ENCODE peak calls at places on chromosomes 3 and 15, in eight cellular contexts. K is tibial nerve, Q is endodermal cell, U is bronchial epithelial cell, R is neural crest cell, T is endothelial cell, G is dorsolateral prefrontal cortex, W is AG09319. A is an unnamed sample.

GRCh38 chr3:172177046-172177445 is 137.7 kb downstream of the FNDC3B start:
- DNase-seq in U (no peak), Q (no peak), W (no peak), T (no peak), G (no peak), K (peak), R (no peak), A (no peak)

GRCh38 chr3:31307131-31307785 is 225.5 kb upstream of the STT3B start:
- DNase-seq in T (no peak), R (no peak), K (no peak), G (no peak), Q (no peak), W (no peak), U (peak), A (no peak)

GRCh38 chr3:39811561-39811960 is 2.2 kb downstream of the MYRIP start:
- DNase-seq in W (no peak), T (no peak), G (no peak), K (no peak), R (no peak), Q (no peak), U (no peak), A (no peak)

GRCh38 chr3:131007256-131007655 is 19.4 kb downstream of the ASTE1 start:
- DNase-seq in G (no peak), U (no peak), T (no peak), R (no peak), Q (no peak), K (no peak), W (no peak), A (no peak)

GRCh38 chr15:42232606-42233005 is 24.5 kb upstream of the VPS39 start:
- DNase-seq in K (no peak), U (no peak), W (no peak), R (no peak), G (no peak), T (no peak), Q (no peak), A (no peak)

GRCh38 chr15:99019558-99020540 is 12.3 kb upstream of the PGPEP1L start:
- DNase-seq in W (peak), U (peak), R (no peak), G (no peak), Q (no peak), K (no peak), T (no peak), A (no peak)

GRCh38 chr3:122692674-122693073 is 12.0 kb downstream of the PARP14 start:
- DNase-seq in Q (no peak), R (no peak), T (no peak), K (no peak), U (no peak), G (no peak), W (no peak), A (no peak)

GRCh38 chr3:72319202-72320095 is 528.8 kb downstream of the SHQ1 start:
- DNase-seq in U (peak), G (no peak), W (no peak), T (no peak), R (no peak), K (no peak), Q (no peak), A (no peak)

GRCh38 chr15:99536422-99537033 is 29.3 kb upstream of the MEF2A start:
- DNase-seq in G (no peak), T (no peak), K (no peak), U (peak), R (no peak), Q (no peak), W (no peak), A (no peak)

GRCh38 chr3:77412591-77412990 is 372.7 kb downstream of the ROBO2 start:
- DNase-seq in K (no peak), G (no peak), Q (no peak), W (peak), T (no peak), U (no peak), R (no peak), A (no peak)

GRCh38 chr15:71962537-71962936 is 152.2 kb downstream of the NR2E3 start:
- DNase-seq in Q (no peak), G (no peak), T (no peak), R (no peak), W (no peak), K (no peak), U (no peak), A (no peak)

GRCh38 chr15:71422530-71423259 is 307.4 kb downstream of the THSD4 start:
- DNase-seq in Q (no peak), G (no peak), W (no peak), U (no peak), K (no peak), T (no peak), R (no peak), A (no peak)

GRCh38 chr3:82643948-82644347 is 882.5 kb upstream of the GBE1 start:
- DNase-seq in G (no peak), U (peak), Q (peak), T (peak), R (no peak), W (no peak), K (no peak), A (no peak)

GRCh38 chr15:31477301-31477700 is 150.7 kb downstream of the KLF13 start:
- DNase-seq in U (no peak), R (no peak), Q (no peak), W (no peak), G (no peak), K (no peak), T (no peak), A (no peak)

GRCh38 chr3:171772427-171773056 is 37.7 kb downstream of the PLD1 start:
- DNase-seq in U (peak), G (no peak), Q (peak), W (no peak), K (peak), T (peak), R (peak), A (no peak)

GRCh38 chr15:31409196-31409595 is 82.6 kb downstream of the KLF13 start:
- DNase-seq in Q (no peak), K (no peak), T (no peak), U (no peak), W (no peak), G (no peak), R (no peak), A (no peak)

GRCh38 chr3:169264711-169265110 is 398.8 kb downstream of the MECOM start:
- DNase-seq in G (no peak), T (no peak), R (no peak), Q (no peak), U (peak), W (no peak), K (no peak), A (no peak)

GRCh38 chr15:42368096-42368495 is 8.8 kb downstream of the CAPN3 start:
- DNase-seq in Q (no peak), T (no peak), W (no peak), R (no peak), K (no peak), G (no peak), U (no peak), A (no peak)

GRCh38 chr3:191139771-191140170 is 59.3 kb upstream of the OSTN start:
- DNase-seq in R (no peak), Q (no peak), G (no peak), W (no peak), K (no peak), T (no peak), U (no peak), A (no peak)

GRCh38 chr3:100040846-100041245 is 73.5 kb downstream of the FILIP1L start:
- DNase-seq in Q (no peak), G (no peak), T (no peak), U (no peak), K (no peak), W (no peak), R (no peak), A (no peak)

GRCh38 chr3:6622712-6623111 is 238.2 kb upstream of the GRM7 start:
- DNase-seq in Q (no peak), T (no peak), U (no peak), G (no peak), R (no peak), K (no peak), W (no peak), A (no peak)

GRCh38 chr15:51121118-51121517 is 26.4 kb upstream of the TNFAIP8L3 start:
- DNase-seq in Q (no peak), U (peak), K (no peak), T (no peak), W (peak), G (no peak), R (no peak), A (no peak)

GRCh38 chr3:58117561-58118305 is 93.0 kb downstream of the DNASE1L3 start:
- DNase-seq in R (no peak), W (peak), Q (peak), G (no peak), T (no peak), K (peak), U (no peak), A (no peak)

GRCh38 chr3:59248976-59249375 is 199.2 kb upstream of the CFAP20DC start:
- DNase-seq in R (no peak), T (no peak), Q (no peak), W (no peak), U (no peak), G (no peak), K (no peak), A (no peak)

DNA sequence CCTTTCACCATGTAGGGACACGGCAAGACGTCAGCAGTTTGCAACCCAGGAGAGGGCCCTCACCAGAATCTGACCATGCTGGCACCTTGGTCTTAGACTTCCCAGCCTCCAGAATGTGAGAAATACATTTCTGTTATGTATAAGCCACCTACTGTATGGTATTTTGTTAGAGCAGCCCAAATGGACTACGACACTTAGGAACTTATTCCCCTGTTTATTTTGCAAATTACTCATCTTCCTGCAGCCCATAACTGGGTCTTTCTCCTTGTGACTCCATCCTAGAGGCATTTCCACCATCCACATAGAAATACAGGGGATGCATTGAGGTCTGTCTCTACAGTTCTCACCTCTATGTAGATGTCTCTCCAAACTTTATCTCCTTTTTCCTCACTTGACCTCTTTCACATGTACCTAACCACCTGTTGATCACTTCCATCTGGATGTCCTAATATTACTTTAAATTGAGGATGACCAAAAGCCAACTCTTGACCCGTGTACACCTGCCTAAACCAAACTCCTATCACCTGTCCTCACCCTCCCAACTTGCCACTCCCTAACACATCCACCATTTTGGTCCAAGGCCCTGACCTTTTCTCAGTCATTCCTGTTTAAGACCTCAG is 406.0 kb upstream of the WNT5A start:
- DNase-seq in U (peak), Q (no peak), R (no peak), T (no peak), W (no peak), G (no peak), K (no peak), A (no peak)
- TF ChIP-seq CTCF in U (no peak), Q (no peak), R (no peak), T (no peak), W (no peak), G (no peak), K (no peak), A (no peak)

GRCh38 chr15:76642671-76643070 is 262.5 kb downstream of the SCAPER start:
- DNase-seq in K (no peak), T (no peak), G (no peak), W (no peak), Q (no peak), R (no peak), U (peak), A (no peak)
- TF ChIP-seq CTCF in K (no peak), T (peak), G (no peak), W (peak), Q (peak), R (peak), U (no peak), A (peak)

DNA sequence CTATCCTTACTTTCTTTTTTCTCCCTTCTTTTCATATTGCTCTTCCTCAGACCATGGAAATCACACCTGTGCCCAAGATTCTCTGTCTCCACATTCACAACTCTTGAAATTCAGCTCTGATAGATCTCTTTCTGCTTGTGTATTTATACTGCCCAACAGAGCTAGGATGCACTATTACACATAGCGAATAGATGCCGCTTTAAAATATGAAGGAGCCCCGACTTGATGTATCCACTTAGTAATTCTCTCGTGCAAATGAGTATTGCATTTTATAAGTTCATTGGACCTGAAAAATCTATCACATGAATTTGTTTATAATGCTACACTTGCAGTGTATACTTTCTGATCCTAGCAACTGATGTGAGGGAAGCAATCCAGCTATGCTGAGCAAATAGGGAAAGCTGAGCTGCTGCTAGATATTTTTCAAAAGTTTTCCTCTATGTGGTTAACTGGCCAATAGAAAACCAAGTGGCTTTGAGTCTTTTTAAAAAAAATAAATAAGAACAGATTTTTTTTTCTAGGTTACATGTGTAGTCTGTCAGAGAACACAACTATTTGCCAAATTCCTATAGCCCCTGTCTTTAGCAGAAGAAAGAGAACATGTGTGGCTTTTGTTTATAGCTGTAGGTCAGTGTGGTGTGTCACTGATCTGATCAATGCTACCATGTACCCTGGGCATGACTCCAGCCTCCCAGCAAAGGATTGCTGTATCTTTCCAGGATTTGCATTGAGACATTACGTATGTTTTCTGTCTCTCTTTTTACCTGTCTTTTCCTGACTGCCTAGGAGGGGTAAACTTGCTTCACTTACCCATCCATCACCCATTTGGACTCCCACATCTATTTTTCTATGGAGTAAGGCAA is 64.2 kb upstream of the LEKR1 start:
- DNase-seq in T (no peak), W (peak), K (no peak), Q (no peak), U (peak), R (no peak), G (no peak), A (no peak)
- TF ChIP-seq CTCF in T (no peak), W (peak), K (no peak), Q (no peak), U (peak), R (no peak), G (no peak), A (peak)

GRCh38 chr15:101662203-101662602 is 10.0 kb upstream of the TM2D3 start:
- DNase-seq in K (no peak), U (no peak), T (no peak), W (no peak), Q (no peak), G (no peak), R (no peak), A (no peak)

GRCh38 chr15:101669744-101670143 is 17.6 kb upstream of the TM2D3 start:
- DNase-seq in T (no peak), W (no peak), G (no peak), K (no peak), Q (no peak), R (no peak), U (peak), A (no peak)

GRCh38 chr15:101660005-101660404 is 7.8 kb upstream of the TM2D3 start:
- DNase-seq in K (no peak), U (no peak), Q (no peak), G (no peak), R (no peak), T (no peak), W (no peak), A (no peak)

DNA sequence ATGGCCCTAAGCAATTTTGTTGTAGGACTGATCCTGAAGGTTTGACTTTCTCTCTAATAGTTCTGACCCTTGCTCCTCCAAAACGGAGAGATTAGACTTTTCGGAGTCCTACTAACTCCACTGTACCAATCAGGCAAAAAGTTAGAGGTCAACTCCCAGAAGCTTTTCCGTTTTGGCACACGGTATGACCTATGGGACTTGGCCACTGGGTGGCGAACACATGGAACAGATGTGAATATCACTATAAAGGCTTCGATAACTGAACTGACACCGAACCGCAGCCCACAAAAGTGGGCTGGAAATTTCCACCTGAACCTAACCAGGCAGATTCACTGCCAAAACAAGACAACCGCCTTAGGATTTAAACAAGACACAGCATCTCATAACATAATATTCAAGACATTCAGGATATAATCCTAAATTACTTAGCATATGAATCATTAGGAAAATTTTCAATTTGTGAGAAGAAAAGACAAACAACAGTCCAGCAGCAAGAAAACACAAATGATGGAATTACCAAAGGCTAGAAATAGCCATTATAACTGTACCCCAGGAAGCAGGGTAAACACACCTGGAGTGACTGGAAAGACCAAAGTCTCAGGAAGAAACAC is 12.2 kb upstream of the TM2D3 start:
- DNase-seq in T (peak), W (no peak), Q (peak), K (no peak), U (no peak), G (no peak), R (no peak), A (no peak)
- TF ChIP-seq CTCF in T (peak), W (peak), Q (peak), K (no peak), U (peak), G (no peak), R (peak), A (peak)

DNA sequence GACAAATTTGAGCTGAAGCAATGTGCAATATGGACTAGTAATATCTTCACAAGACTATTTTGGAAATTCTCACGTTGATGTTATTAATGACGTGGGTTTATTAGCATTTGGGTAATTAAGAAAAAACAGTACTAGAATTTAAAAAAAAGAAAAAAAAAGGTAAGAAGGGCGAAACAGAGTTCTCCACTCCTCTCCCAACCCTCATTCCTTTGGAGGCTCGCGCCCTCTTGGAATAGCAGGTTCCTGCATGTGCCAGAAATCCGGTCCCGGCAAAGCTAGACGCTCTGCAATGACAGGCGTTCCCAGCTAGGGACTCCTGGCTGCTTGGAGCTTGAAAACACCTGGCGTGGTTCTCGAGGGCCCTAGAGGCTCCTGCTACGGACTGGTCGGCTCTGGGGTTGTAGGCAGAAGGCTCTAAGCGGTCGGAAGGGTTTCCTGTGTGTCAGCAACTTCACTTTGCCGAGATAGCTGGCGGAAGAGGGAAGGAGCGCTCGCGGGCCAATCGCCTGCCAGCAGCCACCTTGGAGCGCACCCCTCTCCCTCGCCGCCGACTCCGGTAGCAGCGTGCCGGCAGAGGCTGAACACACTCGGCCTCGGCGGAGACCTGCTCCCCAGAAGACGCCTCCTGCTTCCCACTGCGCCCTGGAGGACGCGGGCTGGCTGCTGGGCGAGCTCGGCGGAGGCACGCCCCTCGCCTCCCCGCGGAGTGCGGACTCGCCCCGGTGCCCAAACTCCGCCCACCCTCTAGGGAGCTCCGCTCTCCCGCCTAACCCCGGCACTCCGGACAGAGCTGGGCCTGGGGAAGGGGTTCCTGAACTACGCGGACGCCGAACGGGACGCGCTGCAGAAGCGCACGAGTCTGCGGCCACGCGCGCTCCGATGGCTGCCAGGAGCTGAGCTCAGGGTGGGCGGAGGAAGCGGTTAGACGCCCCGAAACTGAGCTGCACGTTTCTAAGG is at the start of gene P2RY1:
- DNase-seq in W (no peak), R (peak), K (peak), U (peak), G (peak), T (peak), Q (peak), A (peak)
- TF ChIP-seq CTCF in W (no peak), R (peak), K (no peak), U (peak), G (no peak), T (no peak), Q (peak), A (peak)

A was measured in chondrocyte.